ENCODE peak calls at places on chromosomes 11 and 22, in ten cellular contexts. W is B cell; X is activated CD4-positive, alpha-beta T cell treated with anti-CD3 and anti-CD28 coated beads, Interleukin-2, amount 50 U/mL, for 48 hours; J is mesenchymal stem cell; E is OCI-LY7; A is activated T-helper 2 cell treated with anti-CD3 and anti-CD28 coated beads, Interferon-gamma antibody, Interleukin-2, Interleukin-4, amounts not matched to agents 10 μg/mL and 5 μg/mL and 100 μg/mL, durations not matched to agents 14 hours and 24 hours and 36 hours; Z is stimulated activated CD4-positive, alpha-beta T cell treated with anti-CD3 and anti-CD28 coated beads, Interleukin-12 subunit alpha, Interleukin-12 subunit beta, amount 100 ng/mL, for 4 hours; K is H4; V is LoVo; O is COR-L47. Y is an unnamed sample.

GRCh38 chr11:96012086-96012824 is 88.3 kb upstream of the MTMR2 start:
- DNase-seq in K (no peak), J (peak; percentile 93), O (peak; percentile 86), V (peak; percentile 80), X (peak; percentile 29), E (peak; percentile 88), W (peak; percentile 59), A (peak; percentile 34), Z (no peak), Y (peak; percentile 93)

GRCh38 chr22:18966748-18967147 is 30.7 kb upstream of the PRODH start:
- DNase-seq in J (no peak), V (no peak), O (no peak), X (no peak), E (no peak), A (no peak), Z (no peak), W (no peak), K (peak; percentile 15), Y (no peak)

GRCh38 chr11:76709259-76709658 is 38.7 kb upstream of the LRRC32 start:
- DNase-seq in E (no peak), O (no peak), K (no peak), W (no peak), V (no peak), J (no peak), A (no peak), X (no peak), Z (no peak), Y (no peak)

GRCh38 chr22:45469573-45470383 is 32.9 kb upstream of the FBLN1 start:
- DNase-seq in K (no peak), O (no peak), J (no peak), V (peak; percentile 30), A (no peak), E (no peak), Z (no peak), X (no peak), W (no peak), Y (no peak)

GRCh38 chr11:10641314-10642206 is 52.0 kb downstream of the IRAG1 start:
- DNase-seq in K (no peak), O (no peak), E (peak; percentile 7), A (no peak), J (no peak), V (no peak), X (no peak), Z (no peak), W (peak; percentile 62), Y (no peak)

GRCh38 chr11:74683279-74683871 is 47.9 kb downstream of the CHRDL2 start:
- DNase-seq in X (peak; percentile 3), A (no peak), E (no peak), V (no peak), Z (no peak), J (no peak), K (no peak), O (no peak), W (no peak), Y (peak; percentile 17)

GRCh38 chr11:1074244-1075221 is at the start of gene MUC2:
- DNase-seq in W (no peak), Z (no peak), X (no peak), K (no peak), J (no peak), E (no peak), O (no peak), A (no peak), V (no peak), Y (no peak)

GRCh38 chr11:66289548-66290331 is 797 bp upstream of the YIF1A start:
- DNase-seq in V (peak; percentile 65), E (peak; percentile 81), O (peak; percentile 85), Z (peak; percentile 79), W (peak; percentile 84), J (no peak), X (peak; percentile 86), A (peak; percentile 83), K (no peak), Y (peak; percentile 94)

GRCh38 chr22:36727927-36728488 is 24.5 kb upstream of the CACNG2 start:
- DNase-seq in J (no peak), Z (no peak), K (no peak), V (no peak), W (no peak), O (no peak), X (no peak), E (no peak), A (no peak), Y (no peak)

GRCh38 chr11:10087186-10087585 is 206.8 kb downstream of the SBF2 start:
- DNase-seq in K (no peak), A (no peak), E (no peak), J (peak; percentile 72), Z (no peak), X (no peak), O (no peak), V (no peak), W (no peak), Y (no peak)

GRCh38 chr11:492416-493226 is 14.4 kb downstream of the RNH1 start:
- DNase-seq in J (no peak), X (no peak), O (peak; percentile 16), V (no peak), K (no peak), W (peak; percentile 62), E (peak; percentile 75), A (no peak), Z (no peak), Y (no peak)

GRCh38 chr11:100329352-100329751 is 357.7 kb upstream of the ARHGAP42 start:
- DNase-seq in E (no peak), J (no peak), V (peak; percentile 2), W (no peak), Z (no peak), X (no peak), K (peak; percentile 7), A (no peak), O (no peak), Y (no peak)

GRCh38 chr11:22778642-22779041 is 51.0 kb downstream of the SVIP start:
- DNase-seq in W (no peak), O (no peak), V (no peak), X (no peak), Z (no peak), J (no peak), A (no peak), K (peak; percentile 19), E (no peak), Y (peak; percentile 13)

GRCh38 chr11:45457649-45458048 is 171.5 kb upstream of the SYT13 start:
- DNase-seq in J (peak; percentile 86), W (no peak), X (no peak), E (no peak), O (no peak), V (no peak), Z (no peak), K (peak; percentile 73), A (no peak), Y (peak; percentile 71)

GRCh38 chr11:85086511-85087284 is 540.4 kb downstream of the DLG2 start:
- DNase-seq in X (no peak), V (no peak), A (no peak), K (no peak), Z (no peak), E (no peak), W (no peak), J (no peak), O (peak; percentile 8), Y (no peak)

GRCh38 chr22:36358533-36359171 is 29.1 kb downstream of the MYH9 start:
- DNase-seq in W (no peak), X (no peak), J (no peak), V (no peak), Z (no peak), K (no peak), E (no peak), O (no peak), A (no peak), Y (no peak)

GRCh38 chr22:21943571-21944448 is 8.8 kb downstream of the PPM1F start:
- DNase-seq in E (no peak), V (no peak), A (no peak), J (no peak), O (no peak), K (no peak), Z (no peak), W (no peak), X (no peak), Y (no peak)

GRCh38 chr11:8706673-8707432 is 24.3 kb downstream of the RPL27A start:
- DNase-seq in A (no peak), X (no peak), J (no peak), W (no peak), K (no peak), Z (no peak), V (no peak), E (no peak), O (no peak), Y (no peak)

GRCh38 chr22:48707749-48708557 is 1119.7 kb downstream of the BRD1 start:
- DNase-seq in J (no peak), E (no peak), O (no peak), A (no peak), X (no peak), V (no peak), K (no peak), W (no peak), Z (no peak), Y (no peak)

GRCh38 chr22:49764151-49764581 is 63.5 kb downstream of the BRD1 start:
- DNase-seq in W (no peak), E (no peak), J (no peak), X (no peak), O (no peak), A (no peak), Z (no peak), V (no peak), K (no peak), Y (no peak)

GRCh38 chr11:17473071-17473744 is 3.4 kb downstream of the ABCC8 start:
- DNase-seq in V (peak; percentile 28), Z (no peak), X (no peak), O (peak; percentile 48), E (no peak), K (peak; percentile 69), A (no peak), W (no peak), J (peak; percentile 30), Y (peak; percentile 93)